ENCODE peak calls at places on chromosomes 3 and 15, in nine cellular contexts. N, Y, U, O, F, G, Q, T and C are unnamed samples.
A peak's percentile ranks its signal among the peaks of the same experiment; 100 is the strongest.

GRCh38 chr3:14483286-14483685 is 56.9 kb downstream of the GRIP2 start:
- DNase-seq in N (no peak), Y (no peak), U (no peak), O (no peak), F (no peak), G (no peak), Q (no peak), T (no peak), C (no peak)

GRCh38 chr15:28125673-28126651 is 26.8 kb upstream of the OCA2 start:
- DNase-seq in N (peak; percentile 46), Y (peak; percentile 24), U (peak; percentile 40), O (no peak), F (no peak), G (no peak), Q (peak; percentile 25), T (peak; percentile 3), C (no peak)

GRCh38 chr3:13788522-13789424 is 91.1 kb downstream of the WNT7A start:
- DNase-seq in N (no peak), Y (no peak), U (no peak), O (no peak), F (peak; percentile 15), G (no peak), Q (no peak), T (no peak), C (no peak)

GRCh38 chr15:66115568-66116206 is 137.9 kb downstream of the MEGF11 start:
- DNase-seq in N (peak; percentile 26), Y (no peak), U (no peak), O (no peak), F (peak; percentile 57), G (no peak), Q (peak; percentile 76), T (peak; percentile 26), C (peak; percentile 49)

GRCh38 chr3:25468866-25469319 is 40.8 kb downstream of the RARB start:
- DNase-seq in N (no peak), Y (no peak), U (peak; percentile 65), O (no peak), F (no peak), G (peak; percentile 15), Q (no peak), T (no peak), C (no peak)

GRCh38 chr15:32683906-32684584 is 33.8 kb upstream of the GREM1 start:
- DNase-seq in N (no peak), Y (no peak), U (no peak), O (no peak), F (no peak), G (no peak), Q (no peak), T (no peak), C (no peak)

GRCh38 chr15:34436126-34436955 is 1.3 kb downstream of the GOLGA8A start:
- DNase-seq in N (no peak), Y (no peak), U (no peak), O (no peak), F (peak; percentile 62), G (no peak), Q (no peak), T (no peak), C (no peak)

GRCh38 chr15:96585634-96586386 is 255.3 kb downstream of the NR2F2 start:
- DNase-seq in N (peak; percentile 37), Y (no peak), U (no peak), O (no peak), F (no peak), G (no peak), Q (no peak), T (peak; percentile 3), C (no peak)

GRCh38 chr3:102378216-102378615 is 56.6 kb upstream of the ZPLD1 start:
- DNase-seq in N (no peak), Y (no peak), U (no peak), O (no peak), F (no peak), G (no peak), Q (no peak), T (no peak), C (no peak)

GRCh38 chr3:129855454-129856419 is 37.8 kb downstream of the TMCC1 start:
- DNase-seq in N (no peak), Y (no peak), U (no peak), O (no peak), F (no peak), G (no peak), Q (no peak), T (no peak), C (no peak)

GRCh38 chr3:69178838-69179739 is 56.7 kb upstream of the LMOD3 start:
- DNase-seq in N (no peak), Y (no peak), U (no peak), O (no peak), F (no peak), G (no peak), Q (no peak), T (no peak), C (peak; percentile 70)

GRCh38 chr15:42921049-42921731 is 612 bp upstream of the TTBK2 start:
- DNase-seq in N (no peak), Y (peak; percentile 7), U (no peak), O (peak; percentile 22), F (peak; percentile 62), G (peak; percentile 52), Q (no peak), T (no peak), C (peak; percentile 61)

GRCh38 chr15:62766599-62766998 is 275.9 kb upstream of the TPM1 start:
- DNase-seq in N (no peak), Y (no peak), U (no peak), O (no peak), F (no peak), G (no peak), Q (no peak), T (no peak), C (no peak)

GRCh38 chr3:128367221-128367620 is 99.5 kb downstream of the DNAJB8 start:
- DNase-seq in N (no peak), Y (no peak), U (no peak), O (no peak), F (no peak), G (no peak), Q (no peak), T (no peak), C (no peak)

GRCh38 chr15:60065951-60066350 is 61.8 kb downstream of the FOXB1 start:
- DNase-seq in N (no peak), Y (no peak), U (no peak), O (no peak), F (no peak), G (no peak), Q (no peak), T (no peak), C (no peak)

GRCh38 chr3:64444619-64445317 is 219.5 kb upstream of the PRICKLE2 start:
- DNase-seq in N (no peak), Y (no peak), U (no peak), O (no peak), F (no peak), G (no peak), Q (no peak), T (no peak), C (no peak)

GRCh38 chr15:55791576-55792400 is 48.8 kb upstream of the PRTG start:
- DNase-seq in N (peak; percentile 62), Y (peak; percentile 58), U (no peak), O (no peak), F (no peak), G (no peak), Q (no peak), T (peak; percentile 15), C (no peak)

GRCh38 chr3:173912126-173912525 is 514.6 kb downstream of the NLGN1 start:
- DNase-seq in N (no peak), Y (no peak), U (no peak), O (no peak), F (no peak), G (no peak), Q (no peak), T (no peak), C (no peak)

GRCh38 chr3:112273536-112273935 is 20.5 kb downstream of the SLC9C1 start:
- DNase-seq in N (no peak), Y (no peak), U (no peak), O (no peak), F (no peak), G (no peak), Q (peak; percentile 67), T (no peak), C (no peak)

GRCh38 chr3:142888484-142889262 is at the start of gene PCOLCE2:
- DNase-seq in N (peak; percentile 66), Y (no peak), U (peak; percentile 43), O (no peak), F (no peak), G (no peak), Q (peak; percentile 79), T (peak; percentile 70), C (peak; percentile 50)

GRCh38 chr15:86522721-86523120 is 443.1 kb downstream of the AGBL1 start:
- DNase-seq in N (no peak), Y (no peak), U (no peak), O (no peak), F (no peak), G (no peak), Q (no peak), T (no peak), C (no peak)

GRCh38 chr3:39531681-39532080 is 64.2 kb downstream of the MOBP start:
- DNase-seq in N (no peak), Y (no peak), U (no peak), O (no peak), F (no peak), G (no peak), Q (no peak), T (no peak), C (no peak)

GRCh38 chr3:152703245-152703900 is 131.6 kb upstream of the P2RY1 start:
- DNase-seq in N (no peak), Y (no peak), U (no peak), O (no peak), F (no peak), G (no peak), Q (no peak), T (no peak), C (no peak)

GRCh38 chr3:146817705-146818104 is 212.6 kb upstream of the PLSCR5 start:
- DNase-seq in N (peak; percentile 43), Y (no peak), U (no peak), O (no peak), F (no peak), G (no peak), Q (peak; percentile 10), T (peak; percentile 8), C (no peak)

GRCh38 chr15:73658645-73659044 is 25.5 kb upstream of the NPTN start:
- DNase-seq in N (no peak), Y (no peak), U (no peak), O (no peak), F (no peak), G (no peak), Q (no peak), T (no peak), C (no peak)

GRCh38 chr3:123388811-123389210 is 60.1 kb downstream of the ADCY5 start:
- DNase-seq in N (no peak), Y (no peak), U (no peak), O (no peak), F (no peak), G (no peak), Q (no peak), T (no peak), C (no peak)